ENCODE peak calls at places on chromosomes 3 and 15, in nine cellular contexts. V is fibroblast of mammary gland, I is GM06990, O is cardiac muscle cell, M is fibroblast of pulmonary artery, H is body of pancreas, U is A549, R is NB4, Y is lung. K is an unnamed sample.

GRCh38 chr15:100095896-100096600 is 245.7 kb downstream of the ADAMTS17 start:
- DNase-seq in M (no peak), R (no peak), V (no peak), Y (peak), I (no peak), U (no peak), O (no peak), H (no peak), K (no peak)

GRCh38 chr3:83514130-83514914 is 1444.5 kb upstream of the CADM2 start:
- DNase-seq in Y (no peak), M (no peak), V (no peak), R (no peak), I (no peak), O (no peak), H (no peak), U (no peak), K (no peak)

GRCh38 chr3:55180936-55181535 is 253.2 kb upstream of the LRTM1 start:
- DNase-seq in Y (no peak), I (no peak), H (peak), U (no peak), V (peak), R (peak), M (peak), O (peak), K (peak)

GRCh38 chr3:186251948-186252619 is 110.0 kb downstream of the DGKG start:
- DNase-seq in H (peak), O (no peak), R (peak), U (no peak), Y (no peak), V (peak), M (no peak), I (no peak), K (no peak)

GRCh38 chr3:129502641-129503386 is 25.6 kb upstream of the RHO start:
- DNase-seq in O (peak), R (no peak), V (no peak), U (no peak), I (no peak), M (no peak), Y (no peak), H (no peak), K (no peak)

GRCh38 chr3:170622369-170623159 is 36.7 kb upstream of the SLC7A14 start:
- DNase-seq in O (peak), V (peak), U (no peak), R (no peak), I (no peak), M (peak), H (no peak), Y (no peak), K (peak)

GRCh38 chr3:124627501-124627908 is 102.7 kb upstream of the UMPS start:
- DNase-seq in I (no peak), U (no peak), V (no peak), R (no peak), H (peak), O (peak), M (peak), Y (no peak), K (no peak)

GRCh38 chr3:65083240-65083639 is 395.4 kb upstream of the ADAMTS9 start:
- DNase-seq in O (no peak), M (no peak), H (no peak), U (no peak), I (no peak), Y (no peak), V (no peak), R (no peak), K (peak)

GRCh38 chr15:78727561-78727960 is 83.7 kb downstream of the ADAMTS7 start:
- DNase-seq in Y (peak), U (peak), R (no peak), H (no peak), M (peak), I (no peak), O (no peak), V (no peak), K (no peak)

GRCh38 chr3:16871915-16872842 is 12.6 kb upstream of the PLCL2 start:
- DNase-seq in V (peak), I (no peak), U (no peak), O (no peak), M (peak), Y (no peak), R (peak), H (no peak), K (no peak)

GRCh38 chr15:62945063-62945462 is 97.5 kb upstream of the TPM1 start:
- DNase-seq in V (no peak), U (no peak), R (no peak), I (no peak), H (no peak), Y (no peak), M (no peak), O (no peak), K (no peak)

GRCh38 chr3:25428950-25429349 is 887 bp downstream of the RARB start:
- DNase-seq in U (no peak), H (no peak), I (no peak), V (no peak), Y (no peak), M (no peak), O (no peak), R (no peak), K (no peak)

GRCh38 chr15:31302778-31303433 is 23.7 kb upstream of the KLF13 start:
- DNase-seq in I (no peak), H (no peak), R (no peak), U (no peak), V (no peak), Y (peak), O (no peak), M (no peak), K (no peak)

GRCh38 chr15:79811406-79812405 is 85.1 kb downstream of the MTHFS start:
- DNase-seq in I (no peak), Y (peak), O (peak), R (no peak), U (no peak), H (peak), M (peak), V (peak), K (peak)

GRCh38 chr3:192494176-192494575 is 233.2 kb downstream of the FGF12 start:
- DNase-seq in R (peak), I (peak), O (no peak), U (no peak), V (no peak), H (peak), M (peak), Y (no peak), K (no peak)

GRCh38 chr3:44128057-44128775 is 113.5 kb upstream of the TOPAZ1 start:
- DNase-seq in Y (no peak), M (no peak), O (no peak), H (no peak), U (no peak), I (no peak), V (no peak), R (no peak), K (no peak)

GRCh38 chr3:133531981-133532380 is 41.5 kb upstream of the CDV3 start:
- DNase-seq in V (peak), Y (no peak), H (no peak), R (no peak), O (no peak), I (no peak), U (no peak), M (peak), K (peak)

GRCh38 chr3:189947948-189948723 is 172.6 kb downstream of the P3H2 start:
- DNase-seq in I (peak), V (peak), M (peak), H (peak), U (no peak), Y (no peak), R (peak), O (peak), K (peak)

GRCh38 chr3:25396686-25397085 is 31.4 kb upstream of the RARB start:
- DNase-seq in M (no peak), I (no peak), Y (no peak), U (no peak), V (no peak), R (peak), H (no peak), O (no peak), K (no peak)

GRCh38 chr3:150300376-150300775 is 107.7 kb upstream of the TSC22D2 start:
- DNase-seq in H (no peak), U (no peak), V (peak), R (no peak), O (no peak), I (no peak), M (peak), Y (no peak), K (no peak)

GRCh38 chr15:60419752-60420151 is 22.0 kb upstream of the ANXA2 start:
- DNase-seq in H (no peak), M (no peak), V (peak), I (no peak), R (no peak), U (no peak), Y (no peak), O (no peak), K (peak)

GRCh38 chr3:152874896-152875749 is 40.2 kb downstream of the P2RY1 start:
- DNase-seq in V (no peak), R (no peak), O (no peak), M (no peak), H (no peak), I (no peak), U (no peak), Y (no peak), K (no peak)

GRCh38 chr3:185488465-185488864 is 10.4 kb downstream of the TMEM41A start:
- DNase-seq in M (no peak), I (no peak), V (no peak), R (no peak), Y (no peak), H (no peak), U (no peak), O (no peak), K (no peak)

GRCh38 chr3:98445949-98446406 is 17.0 kb upstream of the OR5K1 start:
- DNase-seq in V (no peak), I (peak), R (no peak), Y (no peak), O (no peak), U (no peak), H (no peak), M (no peak), K (no peak)

GRCh38 chr3:11953778-11954177 is 50.4 kb upstream of the SYN2 start:
- DNase-seq in O (no peak), V (no peak), Y (no peak), M (no peak), U (no peak), H (no peak), I (no peak), R (no peak), K (no peak)

GRCh38 chr3:82736696-82737277 is 975.3 kb upstream of the GBE1 start:
- DNase-seq in O (no peak), H (no peak), Y (no peak), I (no peak), V (no peak), R (peak), U (no peak), M (no peak), K (no peak)

GRCh38 chr15:39714251-39714650 is 68.4 kb downstream of the FSIP1 start:
- DNase-seq in V (no peak), H (no peak), U (no peak), R (no peak), M (no peak), O (no peak), I (no peak), Y (no peak), K (peak)

GRCh38 chr3:9074079-9074478 is 110.8 kb upstream of the RAD18 start:
- DNase-seq in M (no peak), I (no peak), V (no peak), R (no peak), H (no peak), O (no peak), U (no peak), Y (no peak), K (peak)

GRCh38 chr3:46712191-46713047 is 5.2 kb downstream of the PRSS50 start:
- DNase-seq in U (no peak), O (no peak), Y (no peak), V (no peak), I (no peak), H (no peak), M (no peak), R (no peak), K (no peak)

GRCh38 chr3:122151480-122151879 is 32.0 kb upstream of the CASR start:
- DNase-seq in I (no peak), H (no peak), O (no peak), U (no peak), R (no peak), Y (no peak), M (no peak), V (no peak), K (no peak)

GRCh38 chr3:83033123-83033522 is 1271.7 kb upstream of the GBE1 start:
- DNase-seq in Y (no peak), I (no peak), H (no peak), U (no peak), R (no peak), O (no peak), V (no peak), M (no peak), K (no peak)

GRCh38 chr15:75809986-75810750 is 33.1 kb upstream of the UBE2Q2 start:
- DNase-seq in V (peak), R (peak), U (peak), H (peak), O (peak), Y (no peak), M (peak), I (no peak), K (peak)

GRCh38 chr3:139547666-139548065 is 8.1 kb upstream of the RBP1 start:
- DNase-seq in M (no peak), U (no peak), V (no peak), R (no peak), H (peak), O (no peak), Y (no peak), I (no peak), K (no peak)

GRCh38 chr15:41011055-41011815 is 58.0 kb downstream of the CHAC1 start:
- DNase-seq in I (no peak), R (no peak), M (peak), H (no peak), O (peak), V (no peak), U (no peak), Y (no peak), K (no peak)

GRCh38 chr3:126364130-126364695 is 7.0 kb upstream of the KLF15 start:
- DNase-seq in R (no peak), U (no peak), Y (no peak), O (no peak), M (no peak), I (no peak), H (no peak), V (no peak), K (no peak)

GRCh38 chr15:49418811-49419210 is 4.2 kb upstream of the FGF7 start:
- DNase-seq in U (no peak), O (no peak), I (no peak), R (no peak), M (no peak), V (no peak), H (no peak), Y (no peak), K (no peak)

GRCh38 chr3:127408022-127408683 is 120.3 kb upstream of the PRR20G start:
- DNase-seq in U (no peak), Y (no peak), R (no peak), I (no peak), M (no peak), H (no peak), O (no peak), V (no peak), K (no peak)

GRCh38 chr15:51046799-51047449 is 47.8 kb downstream of the TNFAIP8L3 start:
- DNase-seq in I (no peak), H (peak), M (peak), U (no peak), O (no peak), R (no peak), Y (no peak), V (peak), K (peak)

GRCh38 chr15:52154896-52155865 is 36.0 kb downstream of the GNB5 start:
- DNase-seq in V (no peak), U (no peak), M (no peak), I (no peak), Y (no peak), O (no peak), H (no peak), R (peak), K (no peak)

GRCh38 chr15:64274541-64274940 is 81.4 kb downstream of the CSNK1G1 start:
- DNase-seq in O (no peak), H (no peak), U (no peak), M (no peak), Y (no peak), V (no peak), I (no peak), R (peak), K (no peak)

DNA sequence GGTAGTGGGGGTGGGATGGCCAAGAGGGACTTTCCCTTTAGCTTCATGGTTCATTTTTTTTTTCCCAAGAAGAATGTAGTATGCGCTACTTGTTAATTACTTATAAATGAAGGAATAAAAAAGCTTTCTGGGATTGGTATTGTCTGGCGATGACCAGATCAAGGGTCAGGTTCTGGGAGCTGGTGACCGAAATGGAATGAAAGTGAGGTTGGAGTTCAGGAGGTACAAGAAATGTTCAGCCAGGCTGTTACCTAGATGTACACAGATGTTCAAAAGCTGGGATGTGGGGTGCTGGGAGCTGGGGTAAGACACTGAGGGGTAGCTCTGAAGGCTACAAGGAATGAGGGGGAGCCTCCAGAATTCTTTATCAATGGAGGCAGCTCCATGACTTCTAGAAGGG is 17.1 kb upstream of the U2SURP start:
- DNase-seq in O (no peak), M (no peak), Y (no peak), U (no peak), I (no peak), H (no peak), V (no peak), R (no peak), K (no peak)
- H3K4me3 ChIP-seq in O (no peak), M (no peak), Y (no peak), U (no peak), I (no peak), H (no peak), V (no peak), R (no peak), K (no peak)

DNA sequence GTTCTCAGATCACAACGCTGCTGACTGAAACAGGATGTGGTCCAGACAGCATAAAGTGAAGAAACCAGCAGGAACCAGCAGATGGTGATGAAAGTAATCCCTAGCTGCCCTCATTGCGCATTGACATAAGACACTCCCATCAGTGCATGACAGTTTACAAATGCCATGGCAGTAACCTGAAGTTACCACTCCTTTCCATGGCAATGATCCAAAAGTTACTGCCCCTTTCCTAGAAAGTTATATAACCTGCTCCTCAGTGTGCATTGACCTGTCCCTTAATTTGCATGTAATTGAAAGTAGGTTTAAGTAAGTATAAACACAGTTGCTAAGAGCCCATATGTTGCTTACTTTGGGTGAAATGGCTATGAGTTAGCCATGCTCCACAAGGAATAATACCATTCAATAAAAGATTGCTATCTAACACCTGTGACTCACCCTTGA is 149.1 kb upstream of the CD96 start:
- DNase-seq in M (no peak), I (no peak), V (no peak), O (no peak), H (no peak), U (no peak), Y (no peak), R (peak), K (no peak)
- TF ChIP-seq CTCF in M (no peak), I (no peak), V (no peak), O (no peak), H (no peak), U (no peak), Y (no peak), R (no peak), K (no peak)

DNA sequence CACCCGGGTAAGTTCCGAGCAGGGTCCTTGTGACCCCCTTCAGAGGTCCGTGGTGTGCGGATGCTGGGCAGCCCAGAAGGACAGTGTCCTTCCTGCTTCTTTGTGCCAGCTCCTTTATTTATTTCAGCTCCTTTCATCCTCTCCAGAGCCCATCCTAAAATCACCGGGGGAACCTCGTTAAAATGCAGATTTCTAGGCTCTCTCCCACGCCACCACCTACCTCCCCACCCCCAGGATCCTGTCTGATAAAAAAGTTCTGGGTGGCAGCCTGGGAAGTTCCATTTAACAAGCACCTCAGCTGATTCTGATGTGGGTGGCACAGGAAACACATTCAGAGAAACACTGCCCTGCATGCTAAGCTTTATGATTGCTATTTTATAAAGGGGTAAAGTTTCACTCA is 12.5 kb upstream of the IGF1R start:
- DNase-seq in I (no peak), U (no peak), Y (no peak), M (no peak), H (no peak), O (no peak), R (no peak), V (no peak), K (no peak)
- H3K4me3 ChIP-seq in I (no peak), U (no peak), Y (no peak), M (no peak), H (no peak), O (no peak), R (no peak), V (no peak), K (no peak)

GRCh38 chr3:33826688-33827087 is 28.3 kb downstream of the PDCD6IP start:
- DNase-seq in V (peak), R (no peak), I (no peak), M (peak), O (no peak), H (no peak), U (no peak), Y (no peak), K (peak)

GRCh38 chr3:33831053-33831452 is 32.6 kb downstream of the PDCD6IP start:
- DNase-seq in U (no peak), O (no peak), Y (no peak), R (no peak), M (no peak), H (no peak), I (no peak), V (peak), K (peak)

GRCh38 chr3:33833408-33834116 is 35.1 kb downstream of the PDCD6IP start:
- DNase-seq in I (no peak), U (no peak), O (no peak), V (no peak), H (no peak), M (no peak), Y (no peak), R (no peak), K (no peak)

GRCh38 chr3:33826206-33826605 is 27.8 kb downstream of the PDCD6IP start:
- DNase-seq in U (no peak), R (no peak), M (no peak), V (peak), H (no peak), O (no peak), Y (no peak), I (no peak), K (peak)

GRCh38 chr3:33829720-33830119 is 31.3 kb downstream of the PDCD6IP start:
- DNase-seq in I (no peak), M (no peak), R (no peak), U (no peak), V (no peak), H (no peak), Y (no peak), O (no peak), K (no peak)
- TF ChIP-seq CTCF in I (no peak), M (no peak), R (no peak), U (no peak), V (no peak), H (no peak), Y (no peak), O (no peak), K (no peak)

DNA sequence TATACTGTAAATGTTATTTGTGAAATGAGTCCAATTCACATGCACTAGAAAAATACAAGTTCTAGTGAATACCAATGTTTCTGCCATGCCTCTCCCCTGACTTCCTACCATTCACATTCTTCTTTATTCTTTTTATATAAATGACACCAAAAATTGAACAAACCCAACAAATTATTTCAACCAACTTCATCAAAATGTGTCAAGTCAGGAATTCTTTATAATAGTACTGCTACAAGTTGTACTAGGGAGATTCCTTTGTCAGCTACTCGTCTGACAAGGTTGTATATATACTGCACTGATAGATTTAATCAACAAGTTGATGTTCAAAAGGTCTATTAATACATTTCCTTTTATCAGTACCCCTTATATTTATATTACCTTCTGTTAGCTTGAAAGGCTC is 3.0 kb downstream of the TBL1XR1 start:
- DNase-seq in M (no peak), Y (no peak), U (no peak), R (no peak), O (no peak), I (no peak), V (no peak), H (no peak), K (no peak)
- H3K4me3 ChIP-seq in M (peak), Y (no peak), U (peak), R (peak), O (peak), I (peak), V (peak), H (no peak), K (peak)

K was measured in AG10803.